ENCODE peak calls at places on chromosomes 3 and 15, in nine cellular contexts. E is endothelial cell of umbilical vein; W is GM23338; N is AG08395; Y is globus pallidus; T is BJ; H is NCI-H2029; K is left colon; G is stimulated activated CD8-positive, alpha-beta memory T cell treated with anti-CD3 and anti-CD28 coated beads, Interleukin-2, amount 100 ng/mL, for 48 hours. U is an unnamed sample.

GRCh38 chr3:106825962-106826605 is 551.2 kb upstream of the CCDC54 start:
- DNase-seq in E (peak; percentile 41), W (peak; percentile 52), N (peak; percentile 65), Y (peak; percentile 30), T (peak; percentile 61), H (no peak), K (no peak), G (no peak), U (peak; percentile 68)

GRCh38 chr3:117998071-117998470 is 1036.6 kb downstream of the IGSF11 start:
- DNase-seq in E (no peak), W (no peak), N (peak; percentile 3), Y (no peak), T (no peak), H (no peak), K (no peak), G (no peak), U (peak; percentile 33)

GRCh38 chr3:43223670-43224364 is 62.5 kb upstream of the SNRK start:
- DNase-seq in E (peak; percentile 63), W (no peak), N (peak; percentile 21), Y (no peak), T (no peak), H (no peak), K (no peak), G (no peak), U (no peak)

GRCh38 chr3:61924065-61924740 is 362.8 kb downstream of the PTPRG start:
- DNase-seq in E (peak; percentile 61), W (no peak), N (no peak), Y (no peak), T (no peak), H (no peak), K (no peak), G (no peak), U (no peak)

GRCh38 chr3:178205750-178206149 is 330.5 kb upstream of the KCNMB2 start:
- DNase-seq in E (no peak), W (no peak), N (peak; percentile 12), Y (no peak), T (peak; percentile 19), H (no peak), K (no peak), G (no peak), U (no peak)

GRCh38 chr15:56886450-56886856 is 32.0 kb upstream of the TCF12 start:
- DNase-seq in E (no peak), W (peak; percentile 21), N (no peak), Y (no peak), T (no peak), H (no peak), K (no peak), G (no peak), U (no peak)

GRCh38 chr3:195352895-195353488 is 82.0 kb upstream of the XXYLT1 start:
- DNase-seq in E (no peak), W (peak; percentile 21), N (peak; percentile 81), Y (no peak), T (peak; percentile 87), H (no peak), K (no peak), G (no peak), U (peak; percentile 75)

GRCh38 chr3:63967675-63968611 is 55.4 kb downstream of the PSMD6 start:
- DNase-seq in E (peak; percentile 49), W (no peak), N (peak; percentile 22), Y (no peak), T (no peak), H (peak; percentile 53), K (peak; percentile 58), G (no peak), U (peak; percentile 28)

GRCh38 chr3:64977308-64978100 is 289.7 kb upstream of the ADAMTS9 start:
- DNase-seq in E (no peak), W (peak; percentile 13), N (no peak), Y (no peak), T (peak; percentile 16), H (no peak), K (no peak), G (no peak), U (no peak)

GRCh38 chr3:59709702-59710555 is 660.1 kb upstream of the CFAP20DC start:
- DNase-seq in E (no peak), W (no peak), N (no peak), Y (peak; percentile 65), T (no peak), H (peak; percentile 8), K (peak; percentile 25), G (no peak), U (no peak)

GRCh38 chr15:73078291-73078690 is 26.0 kb downstream of the NEO1 start:
- DNase-seq in E (no peak), W (no peak), N (no peak), Y (peak; percentile 43), T (no peak), H (no peak), K (no peak), G (no peak), U (no peak)

GRCh38 chr3:217436-217835 is 20.9 kb downstream of the CHL1 start:
- DNase-seq in E (no peak), W (no peak), N (no peak), Y (no peak), T (no peak), H (no peak), K (no peak), G (no peak), U (no peak)

GRCh38 chr3:9727041-9727595 is 4.4 kb upstream of the BRPF1 start:
- DNase-seq in E (no peak), W (peak; percentile 93), N (no peak), Y (no peak), T (no peak), H (no peak), K (no peak), G (peak; percentile 34), U (no peak)

GRCh38 chr3:153210116-153210515 is 48.1 kb downstream of the RAP2B start:
- DNase-seq in E (no peak), W (peak; percentile 57), N (peak; percentile 14), Y (no peak), T (no peak), H (no peak), K (no peak), G (no peak), U (no peak)

GRCh38 chr15:48096813-48097212 is 24.0 kb upstream of the SLC24A5 start:
- DNase-seq in E (no peak), W (no peak), N (peak; percentile 87), Y (no peak), T (peak; percentile 20), H (no peak), K (no peak), G (no peak), U (peak; percentile 84)

GRCh38 chr15:28021281-28022039 is 77.7 kb downstream of the OCA2 start:
- DNase-seq in E (no peak), W (peak; percentile 84), N (peak; percentile 42), Y (peak; percentile 33), T (no peak), H (peak; percentile 90), K (no peak), G (no peak), U (peak; percentile 0)

GRCh38 chr3:99753268-99753975 is 64.2 kb upstream of the CMSS1 start:
- DNase-seq in E (peak; percentile 77), W (peak; percentile 84), N (peak; percentile 54), Y (peak; percentile 62), T (no peak), H (peak; percentile 3), K (no peak), G (no peak), U (peak; percentile 57)

GRCh38 chr15:26651909-26652308 is 121.0 kb downstream of the GABRB3 start:
- DNase-seq in E (no peak), W (peak; percentile 75), N (no peak), Y (no peak), T (no peak), H (no peak), K (no peak), G (no peak), U (no peak)

GRCh38 chr3:29426302-29427226 is 145.7 kb downstream of the RBMS3 start:
- DNase-seq in E (no peak), W (no peak), N (no peak), Y (no peak), T (no peak), H (no peak), K (no peak), G (no peak), U (no peak)

GRCh38 chr3:99549918-99550603 is 88.3 kb upstream of the COL8A1 start:
- DNase-seq in E (peak; percentile 84), W (no peak), N (peak; percentile 35), Y (no peak), T (no peak), H (no peak), K (no peak), G (no peak), U (peak; percentile 56)

GRCh38 chr3:142586803-142587406 is 8.4 kb upstream of the ATR start:
- DNase-seq in E (peak; percentile 79), W (peak; percentile 92), N (peak; percentile 80), Y (peak; percentile 51), T (no peak), H (peak; percentile 64), K (no peak), G (no peak), U (peak; percentile 61)

GRCh38 chr3:52983336-52983807 is 62.5 kb downstream of the SFMBT1 start:
- DNase-seq in E (no peak), W (no peak), N (no peak), Y (peak; percentile 29), T (no peak), H (no peak), K (no peak), G (peak; percentile 16), U (no peak)

GRCh38 chr3:80682951-80683350 is 915.2 kb upstream of the ROBO1 start:
- DNase-seq in E (no peak), W (no peak), N (no peak), Y (no peak), T (no peak), H (no peak), K (no peak), G (no peak), U (no peak)

GRCh38 chr15:56659197-56659596 is 74.1 kb downstream of the ZNF280D start:
- DNase-seq in E (no peak), W (no peak), N (no peak), Y (no peak), T (no peak), H (no peak), K (no peak), G (no peak), U (no peak)

GRCh38 chr3:13575459-13576061 is 26.6 kb downstream of the FBLN2 start:
- DNase-seq in E (no peak), W (no peak), N (no peak), Y (no peak), T (no peak), H (no peak), K (no peak), G (no peak), U (no peak)

GRCh38 chr3:177300039-177300833 is 103.0 kb upstream of the TBL1XR1 start:
- DNase-seq in E (peak; percentile 38), W (no peak), N (no peak), Y (peak; percentile 35), T (no peak), H (no peak), K (peak; percentile 88), G (no peak), U (no peak)

GRCh38 chr3:149936812-149937230 is 33.9 kb downstream of the PFN2 start:
- DNase-seq in E (peak; percentile 70), W (peak; percentile 94), N (peak; percentile 45), Y (no peak), T (no peak), H (peak; percentile 39), K (no peak), G (peak; percentile 2), U (peak; percentile 43)

GRCh38 chr3:97823503-97824004 is 1.7 kb downstream of the CRYBG3 start:
- DNase-seq in E (peak; percentile 20), W (no peak), N (peak; percentile 25), Y (no peak), T (no peak), H (no peak), K (no peak), G (no peak), U (no peak)

GRCh38 chr15:40782609-40783227 is 12.9 kb downstream of the C15orf62 start:
- DNase-seq in E (peak; percentile 63), W (peak; percentile 81), N (no peak), Y (no peak), T (no peak), H (peak; percentile 60), K (peak; percentile 74), G (peak; percentile 60), U (no peak)

GRCh38 chr15:43828061-43828657 is 1.4 kb downstream of the WDR76 start:
- DNase-seq in E (peak; percentile 4), W (no peak), N (peak; percentile 18), Y (no peak), T (no peak), H (no peak), K (no peak), G (no peak), U (no peak)

GRCh38 chr3:184320099-184320445 is 5.7 kb downstream of the EIF4G1 start:
- DNase-seq in E (peak; percentile 94), W (peak; percentile 20), N (peak; percentile 99), Y (peak; percentile 96), T (peak; percentile 78), H (peak; percentile 93), K (peak; percentile 97), G (peak; percentile 36), U (peak; percentile 98)